ENCODE peak calls at places on chromosomes 11 and 22, in ten cellular contexts. O, J, S, N, E, R, X, P, B and F are unnamed samples.

GRCh38 chr11:26649884-26650283 is 72.0 kb downstream of the SLC5A12 start:
- DNase-seq in O (no peak), J (no peak), S (no peak), N (no peak), E (peak; percentile 88), R (no peak), X (peak; percentile 80), P (peak; percentile 36), B (peak; percentile 69), F (no peak)

GRCh38 chr11:86153439-86153838 is 84.6 kb upstream of the PICALM start:
- DNase-seq in O (no peak), J (no peak), S (no peak), N (no peak), E (no peak), R (no peak), X (no peak), P (no peak), B (no peak), F (no peak)

GRCh38 chr11:32963721-32964120 is 52.0 kb upstream of the DEPDC7 start:
- DNase-seq in O (no peak), J (no peak), S (no peak), N (no peak), E (no peak), R (no peak), X (no peak), P (no peak), B (no peak), F (no peak)

GRCh38 chr22:36587289-36588154 is 58.6 kb upstream of the EIF3D start:
- DNase-seq in O (no peak), J (no peak), S (no peak), N (no peak), E (peak; percentile 40), R (peak; percentile 16), X (no peak), P (no peak), B (no peak), F (no peak)

GRCh38 chr11:103633037-103633788 is 403.2 kb upstream of the DDI1 start:
- DNase-seq in O (no peak), J (no peak), S (no peak), N (no peak), E (no peak), R (no peak), X (no peak), P (no peak), B (no peak), F (no peak)

GRCh38 chr11:36492724-36493304 is 17.3 kb downstream of the TRAF6 start:
- DNase-seq in O (no peak), J (no peak), S (no peak), N (no peak), E (peak; percentile 52), R (no peak), X (peak; percentile 68), P (peak; percentile 42), B (peak; percentile 35), F (peak; percentile 35)

GRCh38 chr11:66006891-66007176 is 4.5 kb downstream of the BANF1 start:
- DNase-seq in O (no peak), J (no peak), S (no peak), N (no peak), E (no peak), R (peak; percentile 21), X (no peak), P (no peak), B (no peak), F (no peak)

GRCh38 chr11:78883506-78883905 is 308.8 kb upstream of the NARS2 start:
- DNase-seq in O (no peak), J (no peak), S (no peak), N (no peak), E (no peak), R (no peak), X (no peak), P (no peak), B (no peak), F (no peak)

GRCh38 chr22:36541831-36542391 is 12.9 kb upstream of the EIF3D start:
- DNase-seq in O (no peak), J (no peak), S (no peak), N (no peak), E (no peak), R (no peak), X (peak; percentile 69), P (peak; percentile 85), B (no peak), F (no peak)

GRCh38 chr22:19810381-19811141 is 44.1 kb downstream of the GNB1L start:
- DNase-seq in O (no peak), J (peak; percentile 39), S (peak; percentile 70), N (no peak), E (peak; percentile 62), R (no peak), X (no peak), P (no peak), B (no peak), F (no peak)

GRCh38 chr22:35379146-35379993 is 1.5 kb upstream of the HMOX1 start:
- DNase-seq in O (no peak), J (no peak), S (no peak), N (no peak), E (peak; percentile 70), R (no peak), X (no peak), P (no peak), B (no peak), F (no peak)

GRCh38 chr22:24201681-24202590 is 20.6 kb downstream of the SUSD2 start:
- DNase-seq in O (no peak), J (no peak), S (no peak), N (no peak), E (no peak), R (no peak), X (peak; percentile 60), P (no peak), B (no peak), F (no peak)

GRCh38 chr11:69004411-69005182 is 8.4 kb downstream of the MRGPRF start:
- DNase-seq in O (no peak), J (no peak), S (no peak), N (peak; percentile 52), E (peak; percentile 38), R (peak; percentile 19), X (no peak), P (no peak), B (no peak), F (no peak)

GRCh38 chr22:47034905-47035419 is 272.5 kb downstream of the TBC1D22A start:
- DNase-seq in O (no peak), J (no peak), S (peak; percentile 59), N (peak; percentile 59), E (no peak), R (peak; percentile 32), X (no peak), P (no peak), B (no peak), F (no peak)

GRCh38 chr11:12235549-12235944 is 125.2 kb downstream of the MICAL2 start:
- DNase-seq in O (no peak), J (peak; percentile 43), S (no peak), N (no peak), E (peak; percentile 67), R (peak; percentile 29), X (peak; percentile 38), P (no peak), B (no peak), F (no peak)

GRCh38 chr11:128719556-128719824 is 25.6 kb downstream of the FLI1 start:
- DNase-seq in O (no peak), J (no peak), S (no peak), N (no peak), E (no peak), R (no peak), X (no peak), P (no peak), B (no peak), F (no peak)
- H3K4me3 ChIP-seq in O (no peak overlapping the region), J (no peak overlapping the region), S (no peak overlapping the region), N (no peak overlapping the region), E (no peak overlapping the region), R (no peak overlapping the region), X (no peak overlapping the region), P (no peak overlapping the region), B (no peak overlapping the region), F (peak overlapping the region; percentile 2)

DNA sequence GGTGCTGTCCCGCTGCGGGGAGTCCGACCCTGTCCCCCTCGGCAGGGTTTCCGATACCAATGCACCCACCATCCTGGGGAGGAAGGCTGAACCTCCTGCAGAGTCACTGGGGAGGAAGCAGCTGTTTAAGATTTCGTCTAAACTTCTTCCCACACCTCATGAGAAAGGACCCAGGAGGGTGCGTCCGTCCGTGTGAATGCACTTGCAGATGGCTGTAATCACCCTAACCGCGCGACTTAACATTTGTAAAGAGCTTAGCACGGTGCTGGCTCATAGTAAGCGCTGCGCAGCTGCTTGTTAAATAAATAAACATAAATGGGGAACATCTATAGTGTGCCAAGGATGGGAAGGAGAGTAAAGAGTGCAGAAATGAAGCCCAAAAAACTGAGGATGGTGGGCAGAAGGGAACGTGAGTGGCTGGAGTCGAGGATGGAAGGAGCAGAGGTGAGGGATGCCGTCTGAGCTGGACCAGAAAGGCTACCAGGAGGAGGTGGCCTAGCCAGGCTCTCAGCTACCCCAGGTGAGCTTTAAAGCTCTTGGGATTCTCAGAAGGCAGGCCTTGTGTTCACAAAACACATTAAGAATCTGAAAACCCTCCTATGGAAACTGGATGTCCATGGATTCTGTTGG is 4.8 kb upstream of the ANO1 start:
- DNase-seq in O (no peak), J (no peak), S (peak; percentile 21), N (peak; percentile 32), E (peak; percentile 77), R (no peak), X (no peak), P (no peak), B (no peak), F (no peak)
- H3K27ac ChIP-seq in O (peak overlapping the region; percentile 41), J (no peak overlapping the region), S (no peak overlapping the region), N (no peak overlapping the region), E (no peak overlapping the region), R (peak overlapping the region; percentile 13), X (no peak overlapping the region), P (no peak overlapping the region), B (no peak overlapping the region), F (no peak overlapping the region)

GRCh38 chr11:123300874-123301695 is 106.0 kb upstream of the CLMP start:
- DNase-seq in O (no peak), J (no peak), S (no peak), N (no peak), E (no peak), R (no peak), X (peak; percentile 13), P (peak; percentile 48), B (no peak), F (no peak)
- H3K4me1 ChIP-seq in O (no peaks in the 10 kb centered on the region), J (no peaks in the 10 kb centered on the region), S (peaks cover 8% of the 10 kb centered on the region), N (peaks cover 11% of the 10 kb centered on the region), E (peaks cover 19% of the 10 kb centered on the region), R (no peaks in the 10 kb centered on the region), X (peaks cover 17% of the 10 kb centered on the region), P (peaks cover 14% of the 10 kb centered on the region), B (no peaks in the 10 kb centered on the region), F (peaks cover 11% of the 10 kb centered on the region)

DNA sequence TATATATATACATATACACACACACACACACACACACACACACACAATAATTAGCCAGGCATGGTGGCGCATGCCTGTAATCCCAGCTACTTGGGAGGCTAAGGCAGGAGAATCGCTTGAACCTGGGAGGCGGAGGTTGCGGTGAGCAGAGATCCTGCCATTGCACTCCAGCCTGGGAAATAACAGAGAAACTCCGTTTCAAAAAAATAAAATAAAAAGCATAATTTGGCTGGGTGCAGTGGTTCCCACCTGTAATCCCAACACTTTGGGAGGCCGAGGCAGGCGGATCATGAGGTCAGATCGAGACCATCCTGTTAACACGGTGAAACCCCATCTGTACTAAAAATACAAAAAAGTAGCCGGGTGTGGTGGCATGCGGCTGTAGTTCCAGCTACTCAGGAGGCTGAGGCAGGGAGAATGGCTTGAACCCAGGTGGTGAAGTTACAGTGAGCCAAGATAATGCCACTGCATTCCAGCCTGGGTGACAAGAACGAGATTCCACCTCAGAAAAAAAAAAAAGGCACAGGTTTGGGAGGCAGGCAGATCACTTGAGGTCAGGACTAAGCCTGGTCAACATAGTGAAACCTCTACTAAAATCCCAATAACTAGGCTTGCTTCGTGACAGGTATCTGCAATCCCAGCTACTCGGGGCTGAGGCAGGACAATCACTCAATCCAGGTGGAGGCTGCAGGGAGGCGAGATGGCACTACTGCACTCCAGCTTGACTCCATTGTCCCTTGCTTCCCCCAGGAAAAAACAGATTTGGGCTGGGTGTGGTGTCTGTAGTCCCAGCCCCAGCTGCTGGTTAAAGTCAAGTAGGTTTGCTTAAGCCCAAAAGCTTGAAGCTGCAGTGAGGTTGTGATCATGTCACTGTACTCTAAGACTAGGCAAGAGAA is 11.8 kb upstream of the WDR74 start:
- DNase-seq in O (no peak), J (no peak), S (no peak), N (no peak), E (peak; percentile 83), R (no peak), X (peak; percentile 51), P (no peak), B (no peak), F (no peak)
- H3K4me3 ChIP-seq in O (no peak overlapping the region), J (no peak overlapping the region), S (no peak overlapping the region), N (no peak overlapping the region), E (peak overlapping the region; percentile 96), R (no peak overlapping the region), X (no peak overlapping the region), P (no peak overlapping the region), B (no peak overlapping the region), F (no peak overlapping the region)